ENCODE peak calls at places on chromosomes 1 and 21, in six cellular contexts. M is K562, X is left ventricle myocardium inferior, N is body of pancreas, Z is hepatocyte, L is fibroblast of lung. Y is an unnamed sample.

GRCh38 chr1:108901106-108901505 is 24.3 kb downstream of the GPSM2 start:
- DNase-seq in L (no peak), N (no peak), X (no peak), Z (no peak), M (no peak), Y (no peak)

GRCh38 chr1:24600551-24600950 is 42.6 kb upstream of the SRRM1 start:
- DNase-seq in M (no peak), Z (no peak), N (no peak), L (no peak), X (no peak), Y (no peak)

GRCh38 chr1:119347858-119348257 is 20.7 kb upstream of the HAO2 start:
- DNase-seq in M (no peak), N (no peak), L (peak), X (no peak), Z (no peak), Y (no peak)

GRCh38 chr1:178055779-178056471 is 38.0 kb upstream of the RASAL2 start:
- DNase-seq in Z (peak), X (no peak), L (peak), N (no peak), M (no peak), Y (no peak)

GRCh38 chr1:229354226-229354625 is 11.4 kb upstream of the CCSAP start:
- DNase-seq in X (no peak), L (no peak), Z (no peak), M (no peak), N (no peak), Y (no peak)

GRCh38 chr1:24641646-24642151 is 1.4 kb upstream of the SRRM1 start:
- DNase-seq in Z (peak), X (peak), M (peak), L (peak), N (peak), Y (no peak)

GRCh38 chr1:198143797-198144196 is 13.0 kb upstream of the NEK7 start:
- DNase-seq in Z (no peak), M (no peak), X (no peak), L (no peak), N (no peak), Y (no peak)

GRCh38 chr1:193111641-193112090 is 6.5 kb upstream of the GLRX2 start:
- DNase-seq in M (no peak), X (peak), N (peak), Z (peak), L (peak), Y (peak)

GRCh38 chr1:2179283-2180013 is 15.1 kb downstream of the FAAP20 start:
- DNase-seq in Z (no peak), X (no peak), L (no peak), M (peak), N (no peak), Y (no peak)

GRCh38 chr1:53241828-53242227 is 3.5 kb upstream of the MAGOH start:
- DNase-seq in N (no peak), M (no peak), L (no peak), Z (no peak), X (no peak), Y (no peak)

GRCh38 chr21:44427241-44428120 is 27.8 kb upstream of the LRRC3 start:
- DNase-seq in L (no peak), X (peak), N (no peak), M (no peak), Z (no peak), Y (no peak)

GRCh38 chr1:185309566-185309965 is 7.5 kb downstream of the IVNS1ABP start:
- DNase-seq in L (peak), N (peak), M (no peak), Z (no peak), X (no peak), Y (no peak)

GRCh38 chr1:89407355-89407754 is 43.5 kb downstream of the GBP6 start:
- DNase-seq in M (no peak), N (no peak), L (no peak), X (no peak), Z (no peak), Y (no peak)

GRCh38 chr1:18947570-18947969 is 8.9 kb downstream of the IFFO2 start:
- DNase-seq in L (no peak), Z (no peak), N (no peak), M (no peak), X (no peak), Y (no peak)

GRCh38 chr1:231557898-231558710 is 29.6 kb downstream of the TSNAX start:
- DNase-seq in X (no peak), M (no peak), L (peak), Z (no peak), N (no peak), Y (no peak)

GRCh38 chr1:97630968-97631367 is 289.9 kb downstream of the DPYD start:
- DNase-seq in M (no peak), X (peak), Z (no peak), L (peak), N (no peak), Y (no peak)

GRCh38 chr1:99642053-99642452 is 3.9 kb upstream of the PALMD start:
- DNase-seq in N (no peak), X (no peak), Z (no peak), L (no peak), M (peak), Y (no peak)

GRCh38 chr1:181208076-181208475 is 119.6 kb downstream of the IER5 start:
- DNase-seq in X (no peak), L (peak), Z (no peak), N (no peak), M (no peak), Y (no peak)

GRCh38 chr21:34004984-34005383 is 68.4 kb upstream of the MRPS6 start:
- DNase-seq in N (no peak), M (no peak), X (peak), L (no peak), Z (no peak), Y (no peak)

GRCh38 chr1:45331436-45332345 is 5.0 kb downstream of the HPDL start:
- DNase-seq in L (no peak), Z (no peak), M (no peak), X (no peak), N (no peak), Y (no peak)

GRCh38 chr21:37073417-37074194 is 552 bp downstream of the TTC3 start:
- DNase-seq in Z (peak), M (peak), X (peak), L (peak), N (peak), Y (no peak)

GRCh38 chr21:46439906-46440305 is 18.8 kb upstream of the DIP2A start:
- DNase-seq in N (no peak), Z (no peak), X (no peak), M (no peak), L (no peak), Y (no peak)

GRCh38 chr21:16082038-16082816 is 352.4 kb downstream of the USP25 start:
- DNase-seq in N (no peak), Z (peak), M (no peak), X (no peak), L (no peak), Y (no peak)

GRCh38 chr1:6183520-6183989 is 3.4 kb upstream of the CHD5 start:
- DNase-seq in M (peak), L (no peak), N (no peak), Z (no peak), X (no peak), Y (no peak)
- TF ChIP-seq CTCF in M (peak), L (no peak), N (no peak), Z (no peak), X (no peak), Y (no peak)

GRCh38 chr1:8419172-8419571 is 101.3 kb downstream of the SLC45A1 start:
- DNase-seq in Z (no peak), N (no peak), X (no peak), L (no peak), M (no peak), Y (no peak)
- H3K4me3 ChIP-seq in Z (no peak), N (no peak), X (peak), L (no peak), M (no peak), Y (peak)

DNA sequence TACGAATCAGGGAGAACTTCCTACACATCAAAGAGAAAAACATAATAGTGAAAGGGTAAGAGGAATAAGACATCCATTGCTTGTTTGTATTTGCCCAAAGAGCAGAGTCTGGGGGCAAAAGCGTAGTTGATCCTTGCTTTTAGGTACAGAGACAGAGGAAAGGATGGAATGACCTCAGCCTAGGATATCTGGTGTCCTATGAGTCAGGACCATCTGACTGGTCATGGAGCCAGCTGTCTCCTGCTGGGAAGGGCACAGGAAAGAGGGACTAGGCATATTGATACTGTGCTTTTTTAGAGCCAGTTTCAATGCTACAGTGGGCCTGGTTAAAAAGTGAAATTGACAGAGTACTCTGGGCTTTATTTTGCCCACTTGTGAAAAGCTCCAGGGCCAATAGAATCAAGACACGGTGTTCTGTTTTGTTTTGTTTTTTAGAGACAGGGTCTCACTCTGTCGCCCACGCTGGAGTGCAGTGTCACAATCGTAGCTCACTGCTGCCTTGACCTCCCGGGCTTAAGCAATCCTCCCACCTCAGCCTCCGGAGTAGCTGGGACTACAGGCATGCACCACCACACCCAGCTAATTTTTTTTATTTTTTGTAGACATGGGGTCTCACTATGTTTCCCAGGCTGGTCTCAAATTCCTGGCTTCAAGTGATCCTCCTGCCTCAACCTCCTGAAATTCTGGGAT is 3.2 kb downstream of the PLEKHO1 start:
- DNase-seq in X (no peak), L (peak), Z (no peak), N (no peak), M (peak), Y (no peak)
- H3K27ac ChIP-seq in X (peak), L (peak), Z (no peak), N (no peak), M (no peak), Y (peak)

DNA sequence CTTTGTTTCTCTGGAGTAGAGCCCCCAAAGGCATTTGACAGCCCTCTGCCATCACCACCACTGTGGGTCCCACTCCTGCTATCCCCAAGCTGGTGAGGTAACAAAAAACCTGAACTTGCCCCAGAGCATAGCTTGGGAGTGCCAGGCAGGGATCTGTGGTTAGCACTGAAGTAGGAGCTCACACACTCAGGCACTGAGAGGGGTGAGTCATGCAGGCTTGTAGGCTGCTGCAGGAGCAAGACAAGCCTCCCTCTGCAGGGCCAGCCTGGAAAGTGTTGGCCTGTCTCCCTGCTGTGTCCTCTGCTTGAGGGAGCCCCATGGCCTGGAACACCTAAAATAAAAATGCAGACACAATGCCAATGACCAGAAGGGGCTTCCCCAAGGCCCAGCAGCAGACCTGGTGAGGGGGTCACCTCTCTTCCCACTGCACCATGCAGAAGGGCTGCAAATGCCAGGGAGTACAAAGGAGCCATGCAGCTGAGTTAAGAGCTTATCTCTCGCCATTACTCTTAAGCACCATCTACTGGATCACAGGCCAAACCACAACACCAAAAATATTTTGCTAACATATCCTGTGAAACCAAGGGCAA is 108.9 kb upstream of the POGK start:
- DNase-seq in M (peak), N (no peak), Z (no peak), L (peak), X (no peak), Y (no peak)
- TF ChIP-seq CTCF in M (peak), N (no peak), Z (no peak), L (no peak), X (no peak), Y (no peak)

GRCh38 chr1:205229916-205230700 is 2.4 kb downstream of the TMCC2 start:
- DNase-seq in M (peak), L (no peak), N (no peak), Z (no peak), X (no peak), Y (no peak)
- H3K4me3 ChIP-seq in M (no peak), L (no peak), N (no peak), Z (no peak), X (peak), Y (peak)

GRCh38 chr1:167663002-167663772 is 33.2 kb downstream of the RCSD1 start:
- DNase-seq in M (peak), N (no peak), X (peak), L (peak), Z (peak), Y (no peak)

GRCh38 chr1:167658574-167659328 is 28.7 kb downstream of the RCSD1 start:
- DNase-seq in N (no peak), M (no peak), Z (no peak), L (no peak), X (no peak), Y (no peak)

GRCh38 chr1:167659876-167660275 is 29.8 kb downstream of the RCSD1 start:
- DNase-seq in N (no peak), Z (no peak), L (no peak), M (no peak), X (no peak), Y (no peak)

GRCh38 chr1:167659440-167659839 is 29.4 kb downstream of the RCSD1 start:
- DNase-seq in Z (peak), N (no peak), M (no peak), X (no peak), L (peak), Y (no peak)

DNA sequence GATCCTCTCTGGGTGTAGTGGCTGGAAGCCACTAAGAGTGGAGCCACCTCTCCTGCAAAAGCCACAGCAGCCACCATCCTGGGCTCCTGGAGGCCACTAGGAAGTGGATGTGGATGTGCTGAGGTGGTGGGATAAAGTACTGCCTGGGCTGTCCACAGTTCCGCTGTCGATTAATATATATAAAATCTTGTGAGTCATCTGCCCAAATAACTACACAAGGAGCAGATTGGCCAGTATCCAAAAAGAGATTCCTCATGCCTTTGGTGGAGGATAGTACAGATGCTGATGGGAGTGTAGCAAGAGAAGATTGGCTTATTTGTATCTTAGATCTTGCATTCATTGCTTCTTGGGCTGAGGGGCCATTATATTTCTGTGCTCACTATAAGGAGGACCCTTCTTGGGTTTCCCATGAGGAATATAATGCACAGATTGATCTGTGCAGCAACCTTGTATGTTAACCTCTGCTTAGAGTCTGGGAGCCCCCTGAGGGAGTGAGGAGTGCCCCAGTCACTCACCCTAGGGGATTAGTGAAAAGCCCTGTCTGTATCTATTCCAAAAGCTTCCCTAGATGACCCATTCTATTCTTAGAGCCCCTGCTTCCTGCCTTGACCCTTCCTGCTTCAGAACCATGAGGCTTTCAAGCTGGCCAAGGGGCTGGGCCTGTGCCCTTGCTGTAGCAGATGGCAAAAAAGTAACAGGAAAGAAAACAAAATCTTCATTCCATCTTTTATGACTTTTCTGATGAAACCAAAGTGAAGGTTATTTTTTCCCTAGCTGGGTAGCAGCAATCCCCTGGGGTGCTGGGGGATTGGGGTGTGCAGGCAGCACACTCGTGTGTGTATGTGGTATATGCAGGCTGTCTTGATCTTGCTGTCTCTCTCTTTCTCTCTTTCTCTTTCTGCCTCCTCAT is 31.8 kb downstream of the RCSD1 start:
- DNase-seq in Z (peak), M (no peak), N (no peak), L (peak), X (no peak), Y (peak)
- H3K27ac ChIP-seq in Z (no peak), M (no peak), N (no peak), L (no peak), X (peak), Y (no peak)

DNA sequence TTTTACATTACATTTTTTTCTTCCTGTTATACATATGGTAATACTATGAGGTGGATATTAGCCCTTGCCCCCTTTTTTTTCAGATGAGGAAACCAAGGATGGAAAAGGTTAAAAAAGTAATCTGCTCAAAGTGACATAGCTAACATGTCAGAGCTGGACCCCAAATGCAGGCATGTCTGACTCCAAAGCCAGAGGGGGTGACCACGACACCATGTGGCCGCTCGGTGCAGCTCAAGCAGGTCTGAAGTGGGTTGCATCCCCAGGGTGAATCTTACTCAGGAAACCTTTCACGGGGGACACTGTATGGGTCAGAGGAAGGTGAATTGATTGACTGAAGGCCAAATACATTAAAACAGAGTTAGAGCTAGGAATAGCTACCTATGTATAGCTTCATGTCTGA is 34.8 kb downstream of the CD34 start:
- DNase-seq in X (no peak), N (no peak), L (no peak), M (peak), Z (no peak), Y (no peak)
- TF ChIP-seq CTCF in X (peak), N (no peak), L (no peak), M (peak), Z (peak), Y (peak)

Y was measured in AG04450.